ENCODE peak calls at places on chromosomes 4 and X, in four cellular contexts. K is tibial nerve, Q is astrocyte, P is neural progenitor cell. V is an unnamed sample. For H3K4me1, the result is how much of the 10 kb centered on the place peaks cover.

GRCh38 chr4:15420642-15421041 is 7.2 kb upstream of the C1QTNF7 start:
- DNase-seq in K (no peak), Q (peak), P (no peak), V (no peak)

GRCh38 chr4:17708992-17709759 is 72.2 kb downstream of the FAM184B start:
- DNase-seq in K (no peak), Q (no peak), P (peak), V (no peak)

GRCh38 chr4:150368667-150369066 is 213.3 kb upstream of the MAB21L2 start:
- DNase-seq in K (no peak), Q (no peak), P (no peak), V (no peak)

GRCh38 chrX:22575161-22575845 is 302.6 kb downstream of the CBLL2 start:
- DNase-seq in K (no peak), Q (peak), P (no peak), V (no peak)

GRCh38 chrX:20523626-20524312 is 257.1 kb upstream of the RPS6KA3 start:
- DNase-seq in K (no peak), Q (no peak), P (no peak), V (no peak)

GRCh38 chr4:181569553-181569952 is 673.6 kb upstream of the TENM3 start:
- DNase-seq in K (no peak), Q (peak), P (peak), V (no peak)

GRCh38 chr4:11232004-11232403 is 196.7 kb downstream of the HS3ST1 start:
- DNase-seq in K (no peak), Q (peak), P (no peak), V (no peak)

GRCh38 chr4:26372525-26373172 is 51.8 kb downstream of the RBPJ start:
- DNase-seq in K (no peak), Q (peak), P (peak), V (peak)

GRCh38 chr4:54173281-54173912 is 55.7 kb upstream of the PDGFRA start:
- DNase-seq in K (no peak), Q (no peak), P (no peak), V (no peak)

GRCh38 chrX:101483705-101484104 is 1.6 kb upstream of the ARMCX4 start:
- DNase-seq in K (no peak), Q (no peak), P (peak), V (no peak)

GRCh38 chr4:82864336-82865001 is 26.5 kb downstream of the SEC31A start:
- DNase-seq in K (no peak), Q (no peak), P (no peak), V (no peak)

GRCh38 chrX:119885554-119886428 is 9.9 kb upstream of the AKAP14 start:
- DNase-seq in K (no peak), Q (no peak), P (no peak), V (no peak)

GRCh38 chrX:56343664-56344063 is 111.5 kb downstream of the KLF8 start:
- DNase-seq in K (no peak), Q (no peak), P (no peak), V (no peak)

GRCh38 chrX:21745756-21746155 is 12.2 kb downstream of the SMPX start:
- DNase-seq in K (peak), Q (no peak), P (peak), V (no peak)

GRCh38 chr4:188986271-188986689 is 847.0 kb downstream of the TRIML1 start:
- DNase-seq in K (no peak), Q (peak), P (no peak), V (no peak)

GRCh38 chr4:11293866-11294265 is 134.8 kb downstream of the HS3ST1 start:
- DNase-seq in K (no peak), Q (peak), P (no peak), V (no peak)

GRCh38 chr4:3241905-3242304 is 7.1 kb upstream of the MSANTD1 start:
- DNase-seq in K (no peak), Q (no peak), P (no peak), V (no peak)

GRCh38 chrX:133593531-133593930 is 178.2 kb upstream of the GPC4 start:
- DNase-seq in K (no peak), Q (no peak), P (no peak), V (no peak)

GRCh38 chrX:97399400-97399799 is 515.7 kb downstream of the RPA4 start:
- DNase-seq in K (no peak), Q (peak), P (no peak), V (no peak)

GRCh38 chr4:152099061-152099425 is 338.2 kb upstream of the GATB start:
- DNase-seq in K (no peak), Q (no peak), P (no peak), V (no peak)
- H3K4me3 ChIP-seq in K (no peak), Q (no peak), P (no peak), V (no peak)

DNA sequence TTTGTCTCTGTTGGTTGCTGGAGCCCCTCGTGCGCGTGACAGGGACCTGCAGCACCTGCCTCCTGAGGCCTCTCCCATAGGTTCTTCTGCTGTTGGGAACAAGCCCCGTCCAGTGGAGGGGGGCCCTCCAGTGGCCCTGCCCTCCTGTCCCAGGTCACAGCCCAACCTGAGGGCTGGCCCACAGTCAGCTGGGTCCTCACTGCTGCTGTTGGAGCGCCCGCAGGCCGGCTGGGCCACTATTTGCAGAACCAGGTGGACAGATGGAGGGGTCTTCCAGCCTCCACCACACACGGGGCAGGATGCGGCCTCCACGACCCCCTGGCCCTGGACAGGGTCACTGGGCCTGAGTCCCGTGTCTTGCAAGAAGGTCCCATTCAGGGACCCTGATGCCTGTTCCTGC is 51.4 kb upstream of the PSAPL1 start:
- DNase-seq in K (no peak), Q (no peak), P (no peak), V (no peak)
- H3K4me1 ChIP-seq in K (under half), Q (under half), P (under half), V (under half)

GRCh38 chr4:168496834-168497233 is at the start of gene PALLD:
- DNase-seq in K (no peak), Q (peak), P (no peak), V (no peak)
- H3K4me3 ChIP-seq in K (no peak), Q (no peak), P (no peak), V (no peak)

DNA sequence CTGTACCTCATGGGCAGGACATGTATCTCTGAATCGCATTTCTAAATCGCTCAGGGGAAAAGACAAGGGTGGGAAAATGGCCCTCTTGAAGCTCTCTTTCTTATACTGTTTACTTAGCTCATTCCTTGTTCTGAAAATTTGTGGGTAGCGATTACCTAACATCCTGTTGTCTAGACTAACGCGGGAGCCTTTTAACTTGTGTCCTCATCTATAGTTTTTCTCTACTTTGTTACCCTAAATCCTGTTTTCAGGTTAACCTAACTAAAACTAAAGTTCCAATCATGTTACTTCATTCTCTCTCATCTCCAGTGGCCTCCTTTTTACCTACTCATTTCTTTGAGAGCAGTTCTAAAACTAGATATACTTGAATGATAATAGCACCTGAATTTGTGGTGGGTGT is 45.0 kb downstream of the SNX25 start:
- DNase-seq in K (no peak), Q (peak), P (no peak), V (no peak)
- H3K4me1 ChIP-seq in K (under half), Q (under half), P (under half), V (under half)

DNA sequence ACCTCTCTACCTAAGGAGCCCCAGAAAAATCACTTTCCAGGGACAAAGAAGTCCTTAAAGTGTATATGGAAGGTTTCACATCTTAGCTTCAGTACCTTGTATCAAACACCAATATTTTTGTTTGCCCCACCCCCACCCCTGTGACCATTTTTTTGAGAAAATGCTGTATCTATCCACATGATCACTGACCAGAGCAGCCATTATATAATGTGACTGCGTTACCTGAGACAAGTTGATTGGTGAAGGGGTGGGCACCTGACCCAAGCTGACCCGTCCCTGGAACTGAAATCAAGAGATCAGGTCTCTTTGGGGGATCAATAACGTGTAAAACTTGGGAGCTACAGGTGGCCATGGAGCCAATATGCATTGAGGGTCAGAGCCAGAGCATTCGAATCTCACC is 10.7 kb downstream of the TIFA start:
- DNase-seq in K (no peak), Q (no peak), P (no peak), V (no peak)
- H3K4me3 ChIP-seq in K (no peak), Q (no peak), P (no peak), V (no peak)

GRCh38 chr4:38663801-38664703 is at the start of gene KLF3:
- DNase-seq in K (peak), Q (peak), P (peak), V (no peak)
- H3K4me1 ChIP-seq in K (under half), Q (under half), P (under half), V (under half)

V was measured in keratinocyte.